ENCODE peak calls at places on chromosomes 3 and 15, in six cellular contexts. Y is endothelial cell of umbilical vein, G is Caco-2, U is heart left ventricle, X is SK-N-SH, T is IMR-90. K is an unnamed sample.

GRCh38 chr3:69879051-69879450 is 120.5 kb upstream of the SAMMSON start:
- DNase-seq in Y (no peak), G (no peak), U (no peak), X (no peak), T (no peak), K (no peak)

GRCh38 chr15:42273900-42274692 is 863 bp upstream of the TMEM87A start:
- DNase-seq in Y (peak; percentile 75), G (peak; percentile 45), U (peak; percentile 79), X (peak; percentile 34), T (peak; percentile 67), K (peak; percentile 79)

GRCh38 chr15:44130778-44131177 is 64.3 kb downstream of the FRMD5 start:
- DNase-seq in Y (no peak), G (no peak), U (no peak), X (no peak), T (no peak), K (no peak)

GRCh38 chr3:190585771-190586630 is 72.1 kb downstream of the IL1RAP start:
- DNase-seq in Y (peak; percentile 69), G (peak; percentile 24), U (no peak), X (peak; percentile 7), T (peak; percentile 95), K (peak; percentile 14)

GRCh38 chr3:182716114-182716688 is 77.1 kb upstream of the ATP11B start:
- DNase-seq in Y (no peak), G (peak; percentile 34), U (no peak), X (no peak), T (no peak), K (peak; percentile 69)

GRCh38 chr3:44235604-44236484 is 5.8 kb upstream of the TOPAZ1 start:
- DNase-seq in Y (peak; percentile 96), G (peak; percentile 70), U (no peak), X (peak; percentile 67), T (peak; percentile 85), K (peak; percentile 64)

GRCh38 chr3:127166501-127167065 is 26.3 kb upstream of the PRR23E start:
- DNase-seq in Y (no peak), G (no peak), U (no peak), X (no peak), T (no peak), K (no peak)

GRCh38 chr15:100170280-100170654 is 171.5 kb downstream of the ADAMTS17 start:
- DNase-seq in Y (no peak), G (no peak), U (no peak), X (no peak), T (no peak), K (peak; percentile 88)

GRCh38 chr3:69784854-69785523 is 45.7 kb downstream of the MITF start:
- DNase-seq in Y (peak; percentile 41), G (no peak), U (peak; percentile 78), X (peak; percentile 11), T (peak; percentile 83), K (no peak)

GRCh38 chr3:43960448-43960840 is 269.7 kb downstream of the ABHD5 start:
- DNase-seq in Y (no peak), G (no peak), U (no peak), X (no peak), T (no peak), K (no peak)

GRCh38 chr3:46668116-46668515 is 25.4 kb downstream of the ALS2CL start:
- DNase-seq in Y (no peak), G (no peak), U (peak; percentile 48), X (peak; percentile 6), T (no peak), K (no peak)

GRCh38 chr3:17336291-17336690 is 406.1 kb downstream of the TBC1D5 start:
- DNase-seq in Y (peak; percentile 33), G (no peak), U (no peak), X (no peak), T (no peak), K (no peak)

GRCh38 chr3:5756443-5756842 is 568.9 kb downstream of the EDEM1 start:
- DNase-seq in Y (no peak), G (no peak), U (no peak), X (no peak), T (no peak), K (peak; percentile 52)

GRCh38 chr3:148911173-148911572 is 46.1 kb downstream of the CPA3 start:
- DNase-seq in Y (no peak), G (peak; percentile 3), U (no peak), X (no peak), T (no peak), K (no peak)

GRCh38 chr3:188769833-188770232 is 401.9 kb upstream of the TPRG1 start:
- DNase-seq in Y (no peak), G (no peak), U (no peak), X (no peak), T (no peak), K (no peak)

GRCh38 chr3:58052373-58053273 is 44.4 kb downstream of the FLNB start:
- DNase-seq in Y (peak; percentile 98), G (peak; percentile 44), U (peak; percentile 83), X (no peak), T (peak; percentile 99), K (peak; percentile 14)
- H3K4me3 ChIP-seq in Y (peak overlapping the region; percentile 2), G (no peak overlapping the region), U (no peak overlapping the region), X (peak overlapping the region; percentile 48), T (no peak overlapping the region), K (no peak overlapping the region)

GRCh38 chr15:40952901-40953712 is at the start of gene CHAC1:
- DNase-seq in Y (peak; percentile 98), G (peak; percentile 98), U (peak; percentile 96), X (peak; percentile 100), T (peak; percentile 96), K (peak; percentile 97)
- TF ChIP-seq CTCF in Y (no peak), G (no peak), U (peak; percentile 20), X (no peak), T (no peak), K (no peak)

GRCh38 chr3:180036092-180036677 is 552 bp downstream of the PEX5L start:
- DNase-seq in Y (no peak), G (no peak), U (no peak), X (peak; percentile 11), T (no peak), K (peak; percentile 61)
- H3K4me3 ChIP-seq in Y (no peak overlapping the region), G (no peak overlapping the region), U (no peak overlapping the region), X (peak overlapping the region; percentile 57), T (no peak overlapping the region), K (peak overlapping the region; percentile 55)

GRCh38 chr3:147361671-147362420 is 44.5 kb downstream of the ZIC4 start:
- DNase-seq in Y (no peak), G (peak; percentile 65), U (peak; percentile 58), X (peak; percentile 59), T (no peak), K (peak; percentile 66)
- TF ChIP-seq CTCF in Y (peak; percentile 73), G (peak; percentile 58), U (peak; percentile 41), X (peak; percentile 68), T (peak; percentile 28), K (peak; percentile 71)

DNA sequence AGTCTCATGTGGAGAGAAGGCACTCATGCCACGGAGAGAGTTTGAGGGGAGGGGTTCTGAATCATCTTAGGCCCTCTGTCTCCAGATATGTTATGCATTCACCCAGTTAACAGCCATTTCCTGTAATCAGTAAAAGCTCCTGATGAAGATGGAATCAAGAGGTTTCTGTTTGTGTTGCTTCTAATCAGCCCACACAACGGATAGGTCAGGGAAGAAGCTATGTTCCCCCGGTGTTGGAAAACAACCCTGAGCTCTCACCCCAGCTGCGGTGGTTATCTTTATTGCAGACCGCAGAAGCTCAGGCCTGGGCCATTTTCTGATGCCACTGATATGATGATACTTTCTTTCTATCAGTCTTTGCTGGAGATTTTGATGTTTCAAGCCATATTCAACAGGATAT is 338.5 kb upstream of the ONECUT1 start:
- DNase-seq in Y (no peak), G (no peak), U (no peak), X (no peak), T (no peak), K (no peak)
- H3K4me3 ChIP-seq in Y (no peak overlapping the region), G (no peak overlapping the region), U (no peak overlapping the region), X (no peak overlapping the region), T (no peak overlapping the region), K (no peak overlapping the region)